ENCODE peak calls at places on chromosomes 13 and 19, in four cellular contexts. M, G, V and O are unnamed samples.

GRCh38 chr13:29049524-29049923 is 229.4 kb downstream of the MTUS2 start:
- DNase-seq in M (no peak), G (no peak), V (no peak), O (no peak)

GRCh38 chr13:95067303-95067702 is 233.9 kb downstream of the ABCC4 start:
- DNase-seq in M (no peak), G (no peak), V (no peak), O (no peak)

GRCh38 chr13:33676700-33677048 is 141.3 kb upstream of the RFC3 start:
- DNase-seq in M (peak), G (peak), V (no peak), O (peak)

GRCh38 chr13:22270881-22271280 is 600.0 kb downstream of the FGF9 start:
- DNase-seq in M (peak), G (no peak), V (no peak), O (no peak)

GRCh38 chr19:10142701-10143375 is 23.1 kb upstream of the EIF3G start:
- DNase-seq in M (no peak), G (no peak), V (no peak), O (no peak)

GRCh38 chr19:47408156-47408938 is 11.0 kb downstream of the MEIS3 start:
- DNase-seq in M (no peak), G (no peak), V (no peak), O (no peak)

GRCh38 chr19:17248011-17248776 is 2.5 kb upstream of the NR2F6 start:
- DNase-seq in M (peak), G (no peak), V (no peak), O (no peak)

GRCh38 chr13:39612023-39612637 is 9.1 kb upstream of the LHFPL6 start:
- DNase-seq in M (peak), G (no peak), V (peak), O (peak)

GRCh38 chr19:3455393-3455955 is 24.9 kb downstream of the SMIM24 start:
- DNase-seq in M (no peak), G (no peak), V (no peak), O (no peak)

GRCh38 chr13:78806457-78806856 is 147.5 kb upstream of the OBI1 start:
- DNase-seq in M (no peak), G (no peak), V (no peak), O (no peak)

GRCh38 chr19:9431475-9431874 is 3.9 kb downstream of the ZNF266 start:
- DNase-seq in M (peak), G (no peak), V (peak), O (no peak)

GRCh38 chr19:40415799-40416198 is 2.6 kb upstream of the PRX start:
- DNase-seq in M (no peak), G (no peak), V (no peak), O (no peak)

GRCh38 chr19:52935434-52935833 is 12.2 kb upstream of the ZNF888 start:
- DNase-seq in M (peak), G (no peak), V (no peak), O (no peak)